ENCODE peak calls at places on chromosomes 6 and 20, in four cellular contexts. X is A549, B is WTC11, P is HepG2. R is an unnamed sample.

GRCh38 chr6:27280540-27281000 is 31.5 kb downstream of the POM121L2 start:
- DNase-seq in X (peak), B (no peak), P (peak), R (peak)

GRCh38 chr6:143286280-143286795 is 164.2 kb downstream of the ADAT2 start:
- DNase-seq in P (no peak), X (no peak), B (no peak), R (no peak)

GRCh38 chr20:51640743-51641142 is 98.2 kb upstream of the NFATC2 start:
- DNase-seq in B (no peak), P (no peak), X (no peak), R (no peak)

GRCh38 chr6:142735182-142735581 is 209.8 kb downstream of the HIVEP2 start:
- DNase-seq in B (no peak), X (no peak), P (no peak), R (no peak)

GRCh38 chr6:137265574-137265973 is 46.4 kb upstream of the IFNGR1 start:
- DNase-seq in B (no peak), X (no peak), P (no peak), R (no peak)

GRCh38 chr6:79894939-79895338 is 52.4 kb downstream of the ELOVL4 start:
- DNase-seq in B (no peak), P (no peak), X (no peak), R (no peak)

GRCh38 chr6:114432380-114432779 is 89.6 kb upstream of the HS3ST5 start:
- DNase-seq in B (no peak), P (no peak), X (no peak), R (no peak)

GRCh38 chr20:45104786-45105185 is 3.9 kb upstream of the KCNS1 start:
- DNase-seq in P (no peak), X (no peak), B (no peak), R (no peak)

GRCh38 chr6:26158581-26159416 is 71.6 kb downstream of the HFE start:
- DNase-seq in X (peak), P (no peak), B (no peak), R (no peak)

GRCh38 chr20:31560094-31560899 is 44.8 kb upstream of the ID1 start:
- DNase-seq in P (peak), B (peak), X (peak), R (peak)

GRCh38 chr6:14053776-14054175 is 63.8 kb upstream of the CD83 start:
- DNase-seq in X (no peak), B (no peak), P (no peak), R (no peak)

GRCh38 chr6:149560736-149561135 is 5.4 kb upstream of the GINM1 start:
- DNase-seq in X (peak), P (no peak), B (peak), R (no peak)

GRCh38 chr6:76495909-76496308 is 423.4 kb upstream of the IMPG1 start:
- DNase-seq in B (no peak), X (no peak), P (no peak), R (no peak)

GRCh38 chr6:55882731-55883595 is 7.6 kb upstream of the BMP5 start:
- DNase-seq in B (no peak), X (peak), P (no peak), R (no peak)

GRCh38 chr20:63337786-63338420 is 23.2 kb downstream of the CHRNA4 start:
- DNase-seq in B (no peak), X (no peak), P (no peak), R (no peak)

GRCh38 chr20:63652192-63652980 is 838 bp downstream of the STMN3 start:
- DNase-seq in B (peak), X (no peak), P (peak), R (peak)

GRCh38 chr20:46583411-46584214 is 33.2 kb upstream of the OCSTAMP start:
- DNase-seq in B (peak), P (no peak), X (no peak), R (no peak)
- TF ChIP-seq NR3C1 in B (no peak), P (no peak), X (no peak), R (no peak)

GRCh38 chr6:12761376-12762115 is 45.0 kb downstream of the PHACTR1 start:
- DNase-seq in B (no peak), P (no peak), X (peak), R (no peak)

GRCh38 chr6:12767016-12767415 is 50.4 kb downstream of the PHACTR1 start:
- DNase-seq in P (no peak), B (no peak), X (no peak), R (no peak)

GRCh38 chr6:12769556-12770255 is 53.1 kb downstream of the PHACTR1 start:
- DNase-seq in B (no peak), X (no peak), P (no peak), R (no peak)

GRCh38 chr6:12760911-12761310 is 44.3 kb downstream of the PHACTR1 start:
- DNase-seq in B (no peak), P (no peak), X (no peak), R (no peak)

DNA sequence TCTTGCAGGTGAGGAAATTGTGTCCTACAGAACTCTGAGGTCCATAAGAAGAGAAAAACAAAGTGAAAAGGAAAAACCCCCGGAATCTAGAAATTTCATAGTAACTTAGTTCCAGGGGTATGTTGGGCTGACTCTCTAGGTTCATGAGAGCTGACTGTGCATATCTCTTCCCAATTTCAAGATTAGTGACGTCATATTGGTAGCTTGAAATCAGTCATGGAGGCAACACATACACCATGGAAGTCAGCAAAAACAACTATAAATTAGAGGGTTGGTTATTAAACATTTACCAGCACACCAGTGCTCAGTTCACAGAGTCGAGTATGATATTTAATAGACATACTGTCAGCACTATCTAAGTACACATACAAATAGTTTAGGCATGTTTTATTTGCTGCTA is 49.8 kb downstream of the PHACTR1 start:
- DNase-seq in P (no peak), B (no peak), X (no peak), R (no peak)
- TF ChIP-seq NR3C1 in P (no peak), B (no peak), X (no peak), R (no peak)

GRCh38 chr20:23417861-23418260 is 3.4 kb downstream of the NAPB start:
- DNase-seq in P (no peak), B (no peak), X (no peak), R (no peak)

GRCh38 chr20:23425129-23425528 is 3.8 kb upstream of the NAPB start:
- DNase-seq in P (no peak), X (no peak), B (no peak), R (no peak)

GRCh38 chr20:23419995-23420901 is 1.0 kb downstream of the NAPB start:
- DNase-seq in B (no peak), P (peak), X (peak), R (peak)

GRCh38 chr20:23419657-23419994 is 1.7 kb downstream of the NAPB start:
- DNase-seq in P (no peak), X (no peak), B (no peak), R (no peak)

GRCh38 chr20:23420943-23421925 is at the start of gene NAPB:
- DNase-seq in X (peak), P (peak), B (peak), R (peak)
- TF ChIP-seq NR3C1 in X (no peak), P (no peak), B (peak), R (no peak)

GRCh38 chr6:40353197-40353966 is 233.8 kb downstream of the LRFN2 start:
- DNase-seq in B (no peak), X (no peak), P (no peak), R (peak)

GRCh38 chr6:40352006-40352405 is 235.2 kb downstream of the LRFN2 start:
- DNase-seq in X (no peak), P (no peak), B (no peak), R (no peak)

GRCh38 chr6:40355532-40355931 is 231.6 kb downstream of the LRFN2 start:
- DNase-seq in P (no peak), B (no peak), X (no peak), R (no peak)

GRCh38 chr6:40352527-40353170 is 234.5 kb downstream of the LRFN2 start:
- DNase-seq in P (no peak), X (no peak), B (no peak), R (no peak)

DNA sequence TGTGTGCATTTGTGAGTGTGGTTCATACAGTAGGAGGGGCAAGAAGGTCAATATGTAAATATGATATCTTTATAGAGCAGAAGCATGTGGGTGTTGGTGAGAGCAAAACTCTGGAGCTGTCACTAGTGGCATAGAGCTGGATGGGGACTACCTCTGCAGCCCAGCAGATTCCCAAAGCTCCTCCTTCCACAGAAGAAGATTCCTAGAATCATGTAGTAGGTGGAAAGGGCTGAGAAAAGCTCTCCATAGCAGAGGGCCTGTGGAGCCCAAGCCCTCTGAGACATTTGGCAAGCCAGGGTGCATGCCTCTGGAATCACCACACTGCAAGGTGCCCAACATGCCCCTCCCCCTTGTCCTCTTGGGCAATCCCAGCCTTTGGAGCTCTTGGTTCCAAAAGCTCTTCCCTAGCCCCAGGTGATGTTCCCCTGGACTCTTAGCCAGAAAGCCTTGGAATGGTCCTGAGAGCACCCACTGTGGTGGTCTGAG is 233.2 kb downstream of the LRFN2 start:
- DNase-seq in B (no peak), X (no peak), P (no peak), R (no peak)
- TF ChIP-seq NR3C1 in B (no peak), X (no peak), P (no peak), R (no peak)

DNA sequence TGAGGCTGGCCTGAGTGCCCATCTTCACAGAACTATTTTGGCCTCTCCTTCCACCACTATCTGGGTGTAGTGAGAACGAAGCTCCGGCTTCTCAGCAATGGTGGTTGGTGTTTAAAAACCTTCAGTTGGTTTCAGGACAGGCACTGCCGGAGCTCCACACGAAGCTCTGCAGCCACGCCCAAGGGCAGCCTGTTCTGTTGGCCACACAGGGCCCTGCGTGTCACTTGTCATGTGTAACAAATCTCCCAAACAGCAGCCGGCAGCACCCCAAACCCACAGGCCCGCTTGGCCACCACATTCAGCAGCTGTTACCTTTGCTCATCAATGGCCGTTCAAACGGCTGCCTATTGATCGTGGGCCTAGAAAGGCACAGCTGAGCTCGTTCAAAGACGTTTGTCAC is 97.5 kb downstream of the ERMARD start:
- DNase-seq in B (no peak), P (no peak), X (no peak), R (no peak)
- TF ChIP-seq NR3C1 in B (no peak), P (no peak), X (no peak), R (no peak)

GRCh38 chr6:16688984-16689636 is 72.2 kb downstream of the ATXN1 start:
- DNase-seq in X (peak), P (no peak), B (no peak), R (no peak)

GRCh38 chr6:16694789-16695188 is 66.5 kb downstream of the ATXN1 start:
- DNase-seq in B (no peak), X (no peak), P (no peak), R (no peak)

GRCh38 chr6:16691328-16691727 is 69.9 kb downstream of the ATXN1 start:
- DNase-seq in X (no peak), P (no peak), B (no peak), R (no peak)

GRCh38 chr6:16687045-16687444 is 74.2 kb downstream of the ATXN1 start:
- DNase-seq in P (no peak), B (no peak), X (no peak), R (no peak)

DNA sequence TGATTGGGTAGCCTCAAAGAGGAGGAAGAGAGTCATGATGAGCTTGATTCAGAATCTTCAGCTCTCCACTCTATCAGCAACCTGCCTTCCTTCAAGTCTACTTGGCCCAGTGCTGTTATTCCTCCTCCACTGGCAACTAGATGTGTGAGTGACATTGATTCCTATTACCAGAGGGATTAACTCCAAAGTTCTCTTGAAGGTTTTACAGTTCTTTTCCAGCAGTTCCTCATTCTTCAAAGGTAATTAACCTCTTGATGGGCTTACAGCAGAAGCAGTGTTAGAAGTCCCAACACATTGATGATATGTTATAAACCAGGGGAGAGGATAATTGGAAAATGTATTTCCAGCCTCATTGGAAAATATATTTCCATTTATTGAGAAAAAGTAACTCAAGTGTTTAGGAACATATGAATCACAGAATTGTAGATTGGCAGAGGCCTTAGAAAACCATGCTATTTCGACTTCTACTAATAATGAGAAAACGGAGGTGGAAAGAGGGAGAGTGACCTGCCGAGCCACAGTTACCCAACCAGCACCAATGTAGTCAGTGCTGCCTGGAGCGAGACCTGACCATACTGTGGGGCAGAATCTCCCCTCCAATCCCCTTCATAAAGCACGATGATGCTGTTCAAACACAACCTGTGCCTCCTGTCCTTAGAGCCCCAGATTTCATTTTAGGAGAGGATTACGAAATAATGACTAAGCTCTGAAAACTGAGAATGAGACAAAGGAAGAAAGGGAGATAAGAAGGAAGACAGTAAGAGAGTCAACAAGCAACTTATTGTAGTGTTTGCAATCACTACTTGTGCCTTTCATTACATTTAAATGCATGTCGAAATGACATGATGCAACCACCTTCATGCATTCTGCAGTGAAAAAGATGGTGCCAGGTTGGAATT is 70.8 kb downstream of the ATXN1 start:
- DNase-seq in X (peak), B (no peak), P (peak), R (no peak)
- TF ChIP-seq NR3C1 in X (no peak), B (no peak), P (no peak), R (no peak)

DNA sequence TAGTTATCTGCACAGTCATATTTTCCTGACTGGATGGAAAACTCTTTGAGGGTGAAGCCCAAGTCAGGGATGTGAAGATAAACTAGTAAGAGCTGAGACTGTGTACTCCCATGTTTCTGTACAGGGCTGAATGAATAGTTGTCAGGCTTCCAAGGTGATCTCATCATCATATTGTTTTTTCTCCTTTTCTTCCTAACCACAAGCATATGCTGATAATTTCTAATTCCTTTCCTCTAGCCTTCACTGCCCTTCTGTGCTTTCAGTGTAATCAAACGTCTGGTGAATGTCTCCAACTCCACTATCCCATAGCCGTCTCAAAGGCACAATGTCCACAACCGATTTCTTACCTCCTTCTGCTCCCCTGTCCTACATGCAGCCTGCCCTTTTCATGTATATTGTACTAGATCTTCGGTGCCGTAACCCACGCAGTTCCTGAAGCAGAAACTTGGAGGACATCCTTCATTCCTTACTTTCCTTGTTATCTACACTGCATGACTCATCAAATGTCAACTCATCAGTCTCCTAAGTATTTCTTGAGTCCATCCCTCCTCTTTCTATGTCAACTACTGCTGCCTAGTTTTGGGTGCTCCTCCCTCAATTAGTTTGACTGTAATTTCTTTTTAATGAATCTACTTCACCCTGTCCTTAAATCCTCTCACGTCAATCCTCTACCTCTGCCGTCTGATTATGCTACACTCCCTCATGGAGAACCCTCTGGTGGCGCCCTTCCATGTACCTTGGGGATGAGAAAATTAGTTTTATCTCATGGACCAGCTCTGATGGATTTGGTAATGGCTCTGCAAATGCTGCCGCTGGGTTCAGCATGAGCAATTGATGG is 21.9 kb downstream of the NCOA7 start:
- DNase-seq in B (no peak), X (peak), P (no peak), R (peak)
- TF ChIP-seq NR3C1 in B (no peak), X (no peak), P (no peak), R (no peak)

GRCh38 chr6:139271056-139271455 is 20.7 kb downstream of the TXLNB start:
- DNase-seq in P (no peak), X (peak), B (no peak), R (no peak)
- TF ChIP-seq NR3C1 in P (no peak), X (no peak), B (no peak), R (no peak)